ENCODE peak calls at places on chromosomes 16 and 17, in ten cellular contexts. One of them, this sample, is unnamed.

GRCh38 chr17:73467651-73468050 is 155.8 kb upstream of the CDC42EP4 start:
- DNase-seq in astrocyte of the spinal cord: no peak
- DNase-seq in gastrocnemius medialis: no peak
- DNase-seq in fibroblast of the conjunctiva: no peak
- DNase-seq in NCI-H460: no peak
- DNase-seq in DMS153: no peak
- DNase-seq in AG04450: no peak
- DNase-seq in NCI-H1105 treated with DMSO at 0.1 percent for 48 hours: no peak
- DNase-seq in OCI-LY7: peak; percentile 63
- DNase-seq in T-helper 9 cell: no peak
- DNase-seq in this sample: no peak

GRCh38 chr17:2087597-2088211 is 32.8 kb downstream of the HIC1 start:
- DNase-seq in NCI-H460: no peak
- DNase-seq in T-helper 9 cell: peak; percentile 17
- DNase-seq in fibroblast of the conjunctiva: no peak
- DNase-seq in NCI-H1105 treated with DMSO at 0.1 percent for 48 hours: no peak
- DNase-seq in AG04450: no peak
- DNase-seq in astrocyte of the spinal cord: no peak
- DNase-seq in DMS153: no peak
- DNase-seq in OCI-LY7: peak; percentile 30
- DNase-seq in gastrocnemius medialis: no peak
- DNase-seq in this sample: no peak

GRCh38 chr16:24700549-24701392 is 28.7 kb upstream of the TNRC6A start:
- DNase-seq in T-helper 9 cell: no peak
- DNase-seq in OCI-LY7: no peak
- DNase-seq in NCI-H460: peak; percentile 68
- DNase-seq in astrocyte of the spinal cord: peak; percentile 98
- DNase-seq in DMS153: no peak
- DNase-seq in gastrocnemius medialis: peak; percentile 86
- DNase-seq in fibroblast of the conjunctiva: peak; percentile 99
- DNase-seq in NCI-H1105 treated with DMSO at 0.1 percent for 48 hours: peak; percentile 7
- DNase-seq in AG04450: peak; percentile 94
- DNase-seq in this sample: no peak

GRCh38 chr16:84728853-84729424 is 29.1 kb downstream of the USP10 start:
- DNase-seq in OCI-LY7: no peak
- DNase-seq in NCI-H460: no peak
- DNase-seq in NCI-H1105 treated with DMSO at 0.1 percent for 48 hours: no peak
- DNase-seq in T-helper 9 cell: no peak
- DNase-seq in astrocyte of the spinal cord: no peak
- DNase-seq in AG04450: no peak
- DNase-seq in DMS153: no peak
- DNase-seq in fibroblast of the conjunctiva: no peak
- DNase-seq in gastrocnemius medialis: no peak
- DNase-seq in this sample: no peak

GRCh38 chr16:89322381-89323119 is 105.0 kb downstream of the ZNF778 start:
- DNase-seq in NCI-H460: no peak
- DNase-seq in T-helper 9 cell: no peak
- DNase-seq in fibroblast of the conjunctiva: peak; percentile 67
- DNase-seq in DMS153: peak; percentile 62
- DNase-seq in astrocyte of the spinal cord: peak; percentile 83
- DNase-seq in AG04450: peak; percentile 65
- DNase-seq in OCI-LY7: no peak
- DNase-seq in gastrocnemius medialis: peak; percentile 87
- DNase-seq in NCI-H1105 treated with DMSO at 0.1 percent for 48 hours: no peak
- DNase-seq in this sample: no peak

GRCh38 chr17:8705427-8705826 is 39.2 kb downstream of the CCDC42 start:
- DNase-seq in NCI-H1105 treated with DMSO at 0.1 percent for 48 hours: no peak
- DNase-seq in DMS153: no peak
- DNase-seq in T-helper 9 cell: no peak
- DNase-seq in NCI-H460: no peak
- DNase-seq in astrocyte of the spinal cord: no peak
- DNase-seq in AG04450: no peak
- DNase-seq in gastrocnemius medialis: no peak
- DNase-seq in OCI-LY7: no peak
- DNase-seq in fibroblast of the conjunctiva: no peak
- DNase-seq in this sample: no peak

GRCh38 chr17:76179496-76180467 is 38.7 kb upstream of the FOXJ1 start:
- DNase-seq in OCI-LY7: peak; percentile 89
- DNase-seq in T-helper 9 cell: no peak
- DNase-seq in NCI-H460: peak; percentile 37
- DNase-seq in fibroblast of the conjunctiva: no peak
- DNase-seq in astrocyte of the spinal cord: no peak
- DNase-seq in AG04450: no peak
- DNase-seq in DMS153: peak; percentile 33
- DNase-seq in gastrocnemius medialis: no peak
- DNase-seq in NCI-H1105 treated with DMSO at 0.1 percent for 48 hours: no peak
- DNase-seq in this sample: no peak

GRCh38 chr16:20300312-20301097 is 26.8 kb downstream of the GP2 start:
- DNase-seq in gastrocnemius medialis: no peak
- DNase-seq in NCI-H1105 treated with DMSO at 0.1 percent for 48 hours: peak; percentile 17
- DNase-seq in T-helper 9 cell: peak; percentile 1
- DNase-seq in AG04450: no peak
- DNase-seq in fibroblast of the conjunctiva: peak; percentile 16
- DNase-seq in NCI-H460: peak; percentile 70
- DNase-seq in astrocyte of the spinal cord: peak; percentile 8
- DNase-seq in DMS153: peak; percentile 56
- DNase-seq in OCI-LY7: peak; percentile 52
- DNase-seq in this sample: peak; percentile 13

GRCh38 chr17:15944720-15945492 is at the start of gene ADORA2B:
- DNase-seq in astrocyte of the spinal cord: peak; percentile 77
- DNase-seq in fibroblast of the conjunctiva: peak; percentile 28
- DNase-seq in AG04450: no peak
- DNase-seq in OCI-LY7: no peak
- DNase-seq in T-helper 9 cell: no peak
- DNase-seq in NCI-H460: peak; percentile 65
- DNase-seq in NCI-H1105 treated with DMSO at 0.1 percent for 48 hours: peak; percentile 63
- DNase-seq in gastrocnemius medialis: no peak
- DNase-seq in DMS153: no peak
- DNase-seq in this sample: no peak

GRCh38 chr17:28173801-28174200 is 131.3 kb downstream of the NLK start:
- DNase-seq in NCI-H460: no peak
- DNase-seq in NCI-H1105 treated with DMSO at 0.1 percent for 48 hours: no peak
- DNase-seq in astrocyte of the spinal cord: no peak
- DNase-seq in T-helper 9 cell: no peak
- DNase-seq in fibroblast of the conjunctiva: no peak
- DNase-seq in AG04450: no peak
- DNase-seq in OCI-LY7: no peak
- DNase-seq in gastrocnemius medialis: no peak
- DNase-seq in DMS153: no peak
- DNase-seq in this sample: no peak

GRCh38 chr16:1757714-1758461 is 13.5 kb downstream of the NME3 start:
- DNase-seq in OCI-LY7: no peak
- DNase-seq in NCI-H460: no peak
- DNase-seq in fibroblast of the conjunctiva: no peak
- DNase-seq in NCI-H1105 treated with DMSO at 0.1 percent for 48 hours: no peak
- DNase-seq in T-helper 9 cell: no peak
- DNase-seq in DMS153: no peak
- DNase-seq in AG04450: no peak
- DNase-seq in astrocyte of the spinal cord: no peak
- DNase-seq in gastrocnemius medialis: no peak
- DNase-seq in this sample: no peak

GRCh38 chr17:58531661-58532554 is 17.5 kb upstream of the MTMR4 start:
- DNase-seq in T-helper 9 cell: peak; percentile 55
- DNase-seq in OCI-LY7: peak; percentile 27
- DNase-seq in gastrocnemius medialis: no peak
- DNase-seq in NCI-H460: no peak
- DNase-seq in AG04450: no peak
- DNase-seq in DMS153: no peak
- DNase-seq in fibroblast of the conjunctiva: no peak
- DNase-seq in NCI-H1105 treated with DMSO at 0.1 percent for 48 hours: peak; percentile 11
- DNase-seq in astrocyte of the spinal cord: no peak
- DNase-seq in this sample: peak; percentile 29

GRCh38 chr17:38561416-38562214 is 44.1 kb downstream of the SRCIN1 start:
- DNase-seq in astrocyte of the spinal cord: no peak
- DNase-seq in NCI-H1105 treated with DMSO at 0.1 percent for 48 hours: no peak
- DNase-seq in AG04450: no peak
- DNase-seq in gastrocnemius medialis: no peak
- DNase-seq in OCI-LY7: no peak
- DNase-seq in fibroblast of the conjunctiva: no peak
- DNase-seq in DMS153: no peak
- DNase-seq in NCI-H460: no peak
- DNase-seq in T-helper 9 cell: no peak
- DNase-seq in this sample: no peak

GRCh38 chr17:40602445-40603443 is 37.5 kb upstream of the CCR7 start:
- DNase-seq in gastrocnemius medialis: no peak
- DNase-seq in T-helper 9 cell: no peak
- DNase-seq in DMS153: no peak
- DNase-seq in astrocyte of the spinal cord: no peak
- DNase-seq in NCI-H460: no peak
- DNase-seq in fibroblast of the conjunctiva: no peak
- DNase-seq in NCI-H1105 treated with DMSO at 0.1 percent for 48 hours: no peak
- DNase-seq in AG04450: no peak
- DNase-seq in OCI-LY7: no peak
- DNase-seq in this sample: no peak

GRCh38 chr17:3964203-3965122 is at the start of gene ATP2A3:
- DNase-seq in DMS153: no peak
- DNase-seq in fibroblast of the conjunctiva: no peak
- DNase-seq in gastrocnemius medialis: no peak
- DNase-seq in OCI-LY7: peak; percentile 82
- DNase-seq in T-helper 9 cell: peak; percentile 63
- DNase-seq in NCI-H1105 treated with DMSO at 0.1 percent for 48 hours: peak; percentile 50
- DNase-seq in AG04450: no peak
- DNase-seq in astrocyte of the spinal cord: no peak
- DNase-seq in NCI-H460: peak; percentile 36
- DNase-seq in this sample: no peak

GRCh38 chr17:30468465-30468864 is 8.7 kb upstream of the GOSR1 start:
- DNase-seq in DMS153: no peak
- DNase-seq in fibroblast of the conjunctiva: no peak
- DNase-seq in AG04450: no peak
- DNase-seq in NCI-H1105 treated with DMSO at 0.1 percent for 48 hours: no peak
- DNase-seq in OCI-LY7: no peak
- DNase-seq in gastrocnemius medialis: no peak
- DNase-seq in NCI-H460: no peak
- DNase-seq in T-helper 9 cell: no peak
- DNase-seq in astrocyte of the spinal cord: no peak
- DNase-seq in this sample: no peak

GRCh38 chr16:27595461-27595860 is 45.5 kb downstream of the KATNIP start:
- DNase-seq in fibroblast of the conjunctiva: no peak
- DNase-seq in astrocyte of the spinal cord: no peak
- DNase-seq in T-helper 9 cell: no peak
- DNase-seq in gastrocnemius medialis: no peak
- DNase-seq in NCI-H1105 treated with DMSO at 0.1 percent for 48 hours: no peak
- DNase-seq in OCI-LY7: no peak
- DNase-seq in DMS153: no peak
- DNase-seq in AG04450: no peak
- DNase-seq in NCI-H460: no peak
- DNase-seq in this sample: no peak

GRCh38 chr17:6708357-6708961 is 4.7 kb downstream of the SLC13A5 start:
- DNase-seq in astrocyte of the spinal cord: no peak
- DNase-seq in AG04450: no peak
- DNase-seq in DMS153: no peak
- DNase-seq in NCI-H460: no peak
- DNase-seq in OCI-LY7: no peak
- DNase-seq in fibroblast of the conjunctiva: no peak
- DNase-seq in NCI-H1105 treated with DMSO at 0.1 percent for 48 hours: no peak
- DNase-seq in gastrocnemius medialis: no peak
- DNase-seq in T-helper 9 cell: no peak
- DNase-seq in this sample: no peak

GRCh38 chr17:78316867-78317816 is 42.7 kb downstream of the SOCS3 start:
- DNase-seq in astrocyte of the spinal cord: peak; percentile 48
- DNase-seq in gastrocnemius medialis: no peak
- DNase-seq in AG04450: no peak
- DNase-seq in NCI-H460: no peak
- DNase-seq in fibroblast of the conjunctiva: no peak
- DNase-seq in OCI-LY7: no peak
- DNase-seq in T-helper 9 cell: no peak
- DNase-seq in NCI-H1105 treated with DMSO at 0.1 percent for 48 hours: no peak
- DNase-seq in DMS153: no peak
- DNase-seq in this sample: peak; percentile 28

GRCh38 chr17:73343168-73343634 is 31.4 kb upstream of the CDC42EP4 start:
- DNase-seq in NCI-H460: no peak
- DNase-seq in gastrocnemius medialis: no peak
- DNase-seq in NCI-H1105 treated with DMSO at 0.1 percent for 48 hours: no peak
- DNase-seq in OCI-LY7: no peak
- DNase-seq in fibroblast of the conjunctiva: peak; percentile 92
- DNase-seq in astrocyte of the spinal cord: peak; percentile 86
- DNase-seq in DMS153: no peak
- DNase-seq in AG04450: peak; percentile 72
- DNase-seq in T-helper 9 cell: no peak
- DNase-seq in this sample: no peak

GRCh38 chr17:52965856-52966255 is 807.3 kb upstream of the CA10 start:
- DNase-seq in astrocyte of the spinal cord: no peak
- DNase-seq in NCI-H1105 treated with DMSO at 0.1 percent for 48 hours: no peak
- DNase-seq in fibroblast of the conjunctiva: no peak
- DNase-seq in OCI-LY7: no peak
- DNase-seq in T-helper 9 cell: no peak
- DNase-seq in AG04450: no peak
- DNase-seq in NCI-H460: no peak
- DNase-seq in DMS153: no peak
- DNase-seq in gastrocnemius medialis: no peak
- DNase-seq in this sample: no peak

GRCh38 chr17:1640329-1641064 is 5.0 kb downstream of the SCARF1 start:
- DNase-seq in NCI-H1105 treated with DMSO at 0.1 percent for 48 hours: no peak
- DNase-seq in AG04450: no peak
- DNase-seq in gastrocnemius medialis: no peak
- DNase-seq in T-helper 9 cell: no peak
- DNase-seq in NCI-H460: no peak
- DNase-seq in DMS153: no peak
- DNase-seq in astrocyte of the spinal cord: no peak
- DNase-seq in fibroblast of the conjunctiva: no peak
- DNase-seq in OCI-LY7: no peak
- DNase-seq in this sample: no peak

GRCh38 chr16:12252616-12253015 is 276.1 kb downstream of the SNX29 start:
- DNase-seq in T-helper 9 cell: no peak
- DNase-seq in AG04450: no peak
- DNase-seq in astrocyte of the spinal cord: no peak
- DNase-seq in gastrocnemius medialis: no peak
- DNase-seq in NCI-H460: no peak
- DNase-seq in OCI-LY7: peak; percentile 60
- DNase-seq in NCI-H1105 treated with DMSO at 0.1 percent for 48 hours: peak; percentile 97
- DNase-seq in fibroblast of the conjunctiva: no peak
- DNase-seq in DMS153: no peak
- DNase-seq in this sample: peak; percentile 35

GRCh38 chr17:81338301-81339179 is 43.4 kb upstream of the SLC38A10 start:
- DNase-seq in NCI-H460: no peak
- DNase-seq in NCI-H1105 treated with DMSO at 0.1 percent for 48 hours: no peak
- DNase-seq in gastrocnemius medialis: no peak
- DNase-seq in astrocyte of the spinal cord: no peak
- DNase-seq in DMS153: no peak
- DNase-seq in fibroblast of the conjunctiva: no peak
- DNase-seq in OCI-LY7: no peak
- DNase-seq in T-helper 9 cell: no peak
- DNase-seq in AG04450: no peak
- DNase-seq in this sample: no peak

GRCh38 chr16:31138621-31139578 is 3.4 kb upstream of the PRSS8 start:
- DNase-seq in AG04450: no peak
- DNase-seq in DMS153: no peak
- DNase-seq in astrocyte of the spinal cord: peak; percentile 43
- DNase-seq in fibroblast of the conjunctiva: peak; percentile 9
- DNase-seq in OCI-LY7: no peak
- DNase-seq in NCI-H1105 treated with DMSO at 0.1 percent for 48 hours: no peak
- DNase-seq in gastrocnemius medialis: peak; percentile 91
- DNase-seq in T-helper 9 cell: no peak
- DNase-seq in NCI-H460: peak; percentile 13
- DNase-seq in this sample: no peak

This sample was measured in COR-L47.